ENCODE peak calls at places on chromosomes 3 and 15, in six cellular contexts. I is NCI-H460, A is sigmoid colon, C is right lobe of liver, R is cardiac fibroblast, Q is mucosa of gallbladder. U is an unnamed sample.

GRCh38 chr15:91890614-91891013 is 37.1 kb downstream of the SLCO3A1 start:
- DNase-seq in I (no peak), A (no peak), C (no peak), R (no peak), Q (no peak), U (no peak)

GRCh38 chr3:179526989-179527391 is 35.7 kb upstream of the ACTL6A start:
- DNase-seq in I (no peak), A (peak; percentile 84), C (no peak), R (peak; percentile 96), Q (peak; percentile 39), U (peak; percentile 49)

GRCh38 chr15:58490405-58491150 is 58.8 kb downstream of the LIPC start:
- DNase-seq in I (no peak), A (no peak), C (no peak), R (no peak), Q (no peak), U (no peak)

GRCh38 chr3:41033956-41034519 is 165.3 kb upstream of the CTNNB1 start:
- DNase-seq in I (no peak), A (no peak), C (no peak), R (no peak), Q (no peak), U (no peak)

GRCh38 chr3:161600185-161600584 is 103.6 kb downstream of the OTOL1 start:
- DNase-seq in I (peak; percentile 91), A (no peak), C (no peak), R (no peak), Q (no peak), U (no peak)

GRCh38 chr3:152524198-152525140 is 255.7 kb downstream of the MBNL1 start:
- DNase-seq in I (peak; percentile 40), A (no peak), C (no peak), R (peak; percentile 79), Q (peak; percentile 63), U (peak; percentile 53)

GRCh38 chr15:101100118-101100517 is 151.7 kb downstream of the CHSY1 start:
- DNase-seq in I (no peak), A (no peak), C (no peak), R (no peak), Q (no peak), U (no peak)

GRCh38 chr15:62770111-62770660 is 272.4 kb upstream of the TPM1 start:
- DNase-seq in I (no peak), A (no peak), C (no peak), R (no peak), Q (no peak), U (no peak)

GRCh38 chr3:184338538-184338945 is 1.1 kb downstream of the FAM131A start:
- DNase-seq in I (no peak), A (peak; percentile 96), C (no peak), R (peak; percentile 93), Q (peak; percentile 82), U (no peak)

GRCh38 chr15:38648116-38648843 is 83.7 kb upstream of the RASGRP1 start:
- DNase-seq in I (no peak), A (no peak), C (no peak), R (peak; percentile 8), Q (no peak), U (no peak)

GRCh38 chr3:105700575-105700974 is 168.2 kb downstream of the CBLB start:
- DNase-seq in I (no peak), A (no peak), C (no peak), R (no peak), Q (no peak), U (no peak)

GRCh38 chr3:40306336-40306735 is 3.2 kb upstream of the EIF1B start:
- DNase-seq in I (no peak), A (no peak), C (no peak), R (no peak), Q (no peak), U (peak; percentile 51)

GRCh38 chr3:128945041-128945877 is 48.6 kb downstream of the CFAP92 start:
- DNase-seq in I (no peak), A (no peak), C (no peak), R (no peak), Q (no peak), U (no peak)

GRCh38 chr15:90376789-90377188 is 11.3 kb upstream of the IQGAP1 start:
- DNase-seq in I (no peak), A (no peak), C (no peak), R (no peak), Q (no peak), U (no peak)

GRCh38 chr3:65604863-65605526 is 433.7 kb downstream of the MAGI1 start:
- DNase-seq in I (no peak), A (no peak), C (no peak), R (peak; percentile 64), Q (no peak), U (peak; percentile 35)

GRCh38 chr3:41018841-41019240 is 180.5 kb upstream of the CTNNB1 start:
- DNase-seq in I (no peak), A (no peak), C (no peak), R (no peak), Q (no peak), U (no peak)

GRCh38 chr15:22989576-22990477 is 9.7 kb upstream of the CYFIP1 start:
- DNase-seq in I (no peak), A (peak; percentile 30), C (no peak), R (no peak), Q (no peak), U (peak; percentile 46)

GRCh38 chr3:55160241-55160877 is 232.5 kb upstream of the LRTM1 start:
- DNase-seq in I (no peak), A (no peak), C (no peak), R (peak; percentile 87), Q (peak; percentile 73), U (peak; percentile 100)

GRCh38 chr15:25700916-25701315 is 162.2 kb downstream of the ATP10A start:
- DNase-seq in I (no peak), A (peak; percentile 29), C (no peak), R (no peak), Q (no peak), U (no peak)

GRCh38 chr15:99994849-99995248 is 261.6 kb upstream of the LYSMD4 start:
- DNase-seq in I (no peak), A (no peak), C (no peak), R (no peak), Q (no peak), U (no peak)

GRCh38 chr15:52068004-52068403 is 44.6 kb downstream of the BCL2L10 start:
- DNase-seq in I (no peak), A (no peak), C (no peak), R (peak; percentile 20), Q (no peak), U (no peak)

GRCh38 chr3:156024904-156025303 is 95.5 kb upstream of the KCNAB1 start:
- DNase-seq in I (no peak), A (no peak), C (no peak), R (peak; percentile 25), Q (no peak), U (peak; percentile 11)

GRCh38 chr3:70849911-70850699 is 537.7 kb upstream of the MDFIC2 start:
- DNase-seq in I (peak; percentile 53), A (peak; percentile 72), C (peak; percentile 45), R (peak; percentile 93), Q (no peak), U (peak; percentile 91)

GRCh38 chr15:68154923-68155559 is 50.1 kb downstream of the CALML4 start:
- DNase-seq in I (peak; percentile 52), A (no peak), C (no peak), R (peak; percentile 86), Q (peak; percentile 56), U (peak; percentile 72)

GRCh38 chr3:139745831-139746230 is 68.1 kb upstream of the NMNAT3 start:
- DNase-seq in I (no peak), A (no peak), C (no peak), R (peak; percentile 25), Q (no peak), U (peak; percentile 79)

GRCh38 chr15:48318131-48318530 is 13.1 kb upstream of the DUT start:
- DNase-seq in I (no peak), A (no peak), C (no peak), R (no peak), Q (no peak), U (no peak)

GRCh38 chr15:51924146-51925068 is 47.2 kb downstream of the LEO1 start:
- DNase-seq in I (no peak), A (no peak), C (no peak), R (no peak), Q (no peak), U (peak; percentile 57)

GRCh38 chr15:52658955-52659354 is 20.2 kb downstream of the ATOSA start:
- DNase-seq in I (no peak), A (no peak), C (no peak), R (no peak), Q (no peak), U (no peak)

GRCh38 chr3:170178631-170179030 is 2.9 kb downstream of the PHC3 start:
- DNase-seq in I (no peak), A (no peak), C (no peak), R (no peak), Q (no peak), U (no peak)

GRCh38 chr15:28117591-28117990 is 18.5 kb upstream of the OCA2 start:
- DNase-seq in I (no peak), A (no peak), C (no peak), R (no peak), Q (no peak), U (no peak)

GRCh38 chr3:138051946-138052802 is 42.2 kb downstream of the CLDN18 start:
- DNase-seq in I (peak; percentile 30), A (no peak), C (no peak), R (peak; percentile 68), Q (peak; percentile 19), U (peak; percentile 63)

GRCh38 chr3:14142567-14143270 is 17.9 kb downstream of the TMEM43 start:
- DNase-seq in I (no peak), A (no peak), C (no peak), R (no peak), Q (no peak), U (no peak)

GRCh38 chr3:4821975-4822374 is 157.3 kb upstream of the BHLHE40 start:
- DNase-seq in I (no peak), A (no peak), C (no peak), R (no peak), Q (peak; percentile 30), U (no peak)

GRCh38 chr3:124607163-124607562 is 123.1 kb upstream of the UMPS start:
- DNase-seq in I (peak; percentile 27), A (no peak), C (no peak), R (peak; percentile 56), Q (no peak), U (no peak)